ENCODE peak calls at places on chromosomes 6 and 20, in nine cellular contexts. T is IMR-90, I is transverse colon, A is GM10248, Q is Peyer's patch, V is Panc1, O is BE2C, M is lung, G is epithelial cell of esophagus. P is an unnamed sample.

GRCh38 chr6:137945149-137945498 is 78.1 kb downstream of the TNFAIP3 start:
- DNase-seq in Q (no peak), I (no peak), A (no peak), V (no peak), M (no peak), O (no peak), G (no peak), T (no peak), P (no peak)

GRCh38 chr20:11686900-11687543 is 230.7 kb upstream of the BTBD3 start:
- DNase-seq in O (peak; percentile 14), M (no peak), V (no peak), A (no peak), Q (no peak), T (peak; percentile 1), G (no peak), I (peak; percentile 30), P (no peak)

GRCh38 chr6:161476711-161477110 is 202.8 kb upstream of the AGPAT4 start:
- DNase-seq in Q (no peak), A (no peak), T (no peak), O (no peak), G (no peak), I (no peak), V (no peak), M (no peak), P (no peak)

GRCh38 chr20:17849901-17850673 is 118.5 kb downstream of the SNX5 start:
- DNase-seq in Q (no peak), G (peak; percentile 97), M (peak; percentile 50), V (no peak), I (peak; percentile 51), O (no peak), A (no peak), T (peak; percentile 99), P (no peak)

GRCh38 chr20:19784511-19785172 is 26.6 kb downstream of the RIN2 start:
- DNase-seq in A (peak; percentile 60), V (peak; percentile 74), G (peak; percentile 91), M (peak; percentile 60), I (peak; percentile 36), T (peak; percentile 91), Q (no peak), O (peak; percentile 42), P (peak; percentile 65)

GRCh38 chr6:20811112-20811746 is 277.0 kb downstream of the CDKAL1 start:
- DNase-seq in Q (no peak), I (no peak), T (peak; percentile 99), O (peak; percentile 27), V (peak; percentile 72), M (no peak), G (peak; percentile 95), A (no peak), P (no peak)

GRCh38 chr6:723540-723939 is 30.6 kb upstream of the EXOC2 start:
- DNase-seq in M (no peak), O (no peak), A (no peak), I (no peak), T (no peak), G (no peak), V (no peak), Q (no peak), P (no peak)

GRCh38 chr6:17591292-17591691 is 8.8 kb upstream of the FAM8A1 start:
- DNase-seq in I (no peak), T (no peak), V (no peak), A (no peak), Q (no peak), O (no peak), G (no peak), M (no peak), P (no peak)

GRCh38 chr20:44702776-44703175 is 12.4 kb upstream of the CCN5 start:
- DNase-seq in T (peak; percentile 91), V (no peak), I (peak; percentile 64), O (peak; percentile 45), Q (peak; percentile 76), M (peak; percentile 69), A (peak; percentile 64), G (no peak), P (peak; percentile 76)

DNA sequence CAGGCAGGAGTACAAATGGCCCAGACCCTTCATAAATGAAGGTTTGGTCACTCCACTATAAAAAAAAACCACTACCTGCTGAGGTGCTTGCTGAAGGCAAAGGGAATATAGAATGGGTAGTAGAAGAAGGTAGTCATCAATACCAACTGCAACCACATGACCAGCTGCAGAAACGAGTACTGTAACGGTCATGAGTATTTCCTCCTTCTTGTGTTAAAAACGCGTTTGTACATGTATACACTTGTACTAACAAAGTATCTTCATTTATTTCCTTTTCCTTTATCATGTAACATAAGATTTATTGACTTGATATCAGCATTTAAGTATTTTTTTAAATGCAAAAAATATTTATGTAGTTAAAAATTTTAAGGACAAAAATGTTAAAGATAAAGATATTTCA is 238.6 kb downstream of the TFAP2B start:
- DNase-seq in A (no peak), G (peak; percentile 53), M (no peak), I (no peak), T (no peak), V (no peak), Q (no peak), O (no peak), P (no peak)
- TF ChIP-seq CTCF in A (no peak), G (no peak), M (no peak), I (no peak), T (no peak), V (no peak), Q (no peak), O (no peak), P (no peak)

GRCh38 chr20:7031222-7031621 is 263.7 kb downstream of the BMP2 start:
- DNase-seq in A (no peak), T (no peak), I (no peak), G (no peak), O (no peak), M (no peak), V (no peak), Q (no peak), P (no peak)
- TF ChIP-seq CTCF in A (no peak), T (no peak), I (peak; percentile 45), G (peak; percentile 45), O (no peak), M (no peak), V (no peak), Q (no peak), P (no peak)

GRCh38 chr6:16544521-16544920 is 216.7 kb downstream of the ATXN1 start:
- DNase-seq in O (no peak), G (no peak), V (no peak), I (no peak), M (no peak), T (no peak), A (no peak), Q (no peak), P (no peak)

GRCh38 chr6:16543491-16543890 is 217.8 kb downstream of the ATXN1 start:
- DNase-seq in A (no peak), Q (no peak), M (no peak), I (no peak), V (no peak), G (no peak), O (no peak), T (no peak), P (no peak)

GRCh38 chr6:16539086-16539931 is 222.0 kb downstream of the ATXN1 start:
- DNase-seq in T (no peak), Q (no peak), A (no peak), M (no peak), G (peak; percentile 19), I (no peak), V (no peak), O (no peak), P (no peak)

GRCh38 chr6:16544006-16544405 is 217.3 kb downstream of the ATXN1 start:
- DNase-seq in M (no peak), Q (no peak), I (no peak), G (no peak), V (no peak), T (peak; percentile 25), A (no peak), O (no peak), P (no peak)

GRCh38 chr6:16540804-16541752 is 220.2 kb downstream of the ATXN1 start:
- DNase-seq in O (no peak), Q (no peak), G (no peak), V (no peak), I (peak; percentile 20), T (no peak), A (peak; percentile 45), M (no peak), P (peak; percentile 44)
- TF ChIP-seq CTCF in O (no peak), Q (no peak), G (no peak), V (no peak), I (no peak), T (no peak), A (no peak), M (no peak), P (no peak)

DNA sequence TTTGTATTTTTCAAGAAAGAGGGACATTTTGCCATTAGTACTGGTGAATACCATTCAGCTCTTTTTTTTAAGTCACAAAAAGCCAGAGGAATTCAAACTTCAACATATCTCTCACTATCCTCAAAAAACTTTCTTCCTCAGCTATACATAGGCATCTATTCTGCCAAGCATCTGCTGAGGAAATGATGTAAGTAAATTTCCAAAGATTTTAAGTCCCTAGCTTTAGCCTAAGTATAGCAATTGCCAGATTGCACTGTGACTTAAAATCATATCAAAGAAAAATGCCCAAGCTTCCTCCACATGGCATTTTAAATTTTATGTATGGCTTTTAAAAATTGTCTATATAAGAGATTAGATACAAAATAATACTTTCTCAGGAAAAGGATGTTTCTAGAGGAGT is 237.4 kb downstream of the EYS start:
- DNase-seq in I (no peak), T (no peak), O (no peak), M (no peak), Q (no peak), G (no peak), V (no peak), A (no peak), P (no peak)
- TF ChIP-seq CTCF in I (no peak), T (no peak), O (no peak), M (no peak), Q (no peak), G (no peak), V (no peak), A (no peak), P (no peak)

P was measured in GM13976.